ENCODE peak calls at places on chromosomes 3 and 15, in ten cellular contexts. Q is breast epithelium, B is astrocyte of the cerebellum, L is fibroblast of pulmonary artery, E is cardiac fibroblast, K is WERI-Rb-1, I is GM12865, R is epithelial cell of proximal tubule, N is GM06990, G is Panc1. Y is an unnamed sample.
A peak's percentile ranks its signal among the peaks of the same experiment; 100 is the strongest.

GRCh38 chr3:66413151-66413751 is 87.6 kb downstream of the LRIG1 start:
- DNase-seq in K (no peak), Q (no peak), G (no peak), E (peak; percentile 83), I (no peak), N (no peak), L (peak; percentile 29), B (peak; percentile 63), R (no peak), Y (peak; percentile 92)

GRCh38 chr3:126996905-126997304 is 14.0 kb downstream of the PLXNA1 start:
- DNase-seq in B (no peak), L (no peak), G (no peak), E (peak; percentile 49), Q (no peak), R (no peak), I (no peak), N (no peak), K (no peak), Y (peak; percentile 91)

GRCh38 chr3:195802261-195802701 is 9.4 kb downstream of the MUC4 start:
- DNase-seq in B (no peak), K (no peak), R (no peak), G (no peak), E (no peak), L (no peak), N (no peak), Q (no peak), I (no peak), Y (no peak)

GRCh38 chr3:4584537-4585249 is 91.5 kb downstream of the ITPR1 start:
- DNase-seq in L (peak; percentile 73), E (peak; percentile 76), K (no peak), N (peak; percentile 7), G (no peak), B (no peak), Q (no peak), I (peak; percentile 35), R (no peak), Y (no peak)

GRCh38 chr3:71585891-71586809 is 2.6 kb upstream of the FOXP1 start:
- DNase-seq in Q (no peak), B (no peak), G (peak; percentile 5), R (no peak), N (no peak), E (peak; percentile 76), L (peak; percentile 69), K (no peak), I (peak; percentile 29), Y (peak; percentile 63)

GRCh38 chr3:15756505-15756904 is 41.3 kb downstream of the ANKRD28 start:
- DNase-seq in L (no peak), B (no peak), N (no peak), K (no peak), Q (no peak), G (no peak), E (no peak), I (no peak), R (no peak), Y (no peak)

GRCh38 chr3:140723576-140723975 is 45.7 kb downstream of the TRIM42 start:
- DNase-seq in L (no peak), G (no peak), E (no peak), R (no peak), B (no peak), Q (no peak), N (no peak), I (no peak), K (no peak), Y (no peak)

GRCh38 chr3:55875137-55875536 is 388.0 kb upstream of the WNT5A start:
- DNase-seq in R (no peak), Q (no peak), K (no peak), G (no peak), I (no peak), B (no peak), E (no peak), N (no peak), L (no peak), Y (no peak)

GRCh38 chr15:67185621-67186225 is 68.7 kb downstream of the AAGAB start:
- DNase-seq in K (no peak), B (peak; percentile 68), E (peak; percentile 53), G (no peak), N (no peak), Q (no peak), R (no peak), I (peak; percentile 24), L (no peak), Y (peak; percentile 76)

GRCh38 chr15:95875141-95875643 is 455.3 kb upstream of the NR2F2 start:
- DNase-seq in Q (no peak), L (peak; percentile 89), E (peak; percentile 79), B (peak; percentile 81), N (no peak), K (no peak), R (no peak), G (no peak), I (peak; percentile 49), Y (peak; percentile 73)

GRCh38 chr15:63234479-63234878 is 42.9 kb upstream of the APH1B start:
- DNase-seq in E (peak; percentile 81), N (no peak), Q (no peak), I (peak; percentile 41), G (no peak), K (no peak), L (peak; percentile 76), R (no peak), B (no peak), Y (peak; percentile 56)

GRCh38 chr3:129482721-129483120 is 42.7 kb downstream of the IFT122 start:
- DNase-seq in B (no peak), G (no peak), L (no peak), I (no peak), R (no peak), K (peak; percentile 21), E (no peak), Q (no peak), N (no peak), Y (no peak)

GRCh38 chr3:110598847-110599490 is 472.6 kb upstream of the NECTIN3 start:
- DNase-seq in B (no peak), R (no peak), N (no peak), K (no peak), E (peak; percentile 54), G (no peak), Q (no peak), L (peak; percentile 15), I (no peak), Y (peak; percentile 88)

DNA sequence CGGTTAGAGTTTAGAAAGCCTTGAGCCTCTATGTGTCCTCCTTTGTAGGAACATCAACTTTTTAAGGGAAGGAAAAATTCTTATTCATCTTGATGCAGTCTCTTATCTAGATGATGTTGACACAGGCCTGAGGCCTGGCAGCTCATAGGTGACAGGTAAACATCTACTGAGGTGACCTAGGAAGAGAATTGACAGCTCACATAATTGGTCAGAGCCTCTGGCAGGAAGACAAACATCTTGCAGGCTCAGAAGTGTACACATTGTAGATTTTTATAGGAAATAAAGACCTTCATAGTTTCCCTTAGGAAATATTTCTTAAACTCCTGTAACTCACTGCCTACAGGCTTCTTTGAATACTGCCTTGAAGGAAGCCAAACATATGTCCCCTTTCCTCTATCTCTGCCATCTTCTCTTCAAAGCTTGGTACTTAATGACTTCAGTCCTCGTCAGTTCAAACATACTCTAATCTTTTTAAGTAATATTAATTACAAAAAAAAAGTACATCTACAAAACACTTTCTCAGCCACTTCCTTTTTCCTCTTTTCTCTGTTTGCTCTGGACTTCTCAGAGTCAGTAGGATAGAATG is 341.3 kb downstream of the TBL1XR1 start:
- DNase-seq in B (no peak), K (no peak), N (no peak), Q (no peak), L (no peak), E (no peak), I (no peak), R (no peak), G (no peak), Y (no peak)
- H3K4me3 ChIP-seq in B (no peak overlapping the region), K (no peak overlapping the region), N (no peak overlapping the region), Q (no peak overlapping the region), L (no peak overlapping the region), E (no peak overlapping the region), I (no peak overlapping the region), R (no peak overlapping the region), G (no peak overlapping the region), Y (no peak overlapping the region)

GRCh38 chr3:128346562-128346961 is 120.1 kb downstream of the DNAJB8 start:
- DNase-seq in Q (no peak), G (no peak), L (no peak), N (no peak), K (no peak), R (no peak), I (no peak), E (no peak), B (no peak), Y (no peak)
- H3K4me3 ChIP-seq in Q (no peak overlapping the region), G (no peak overlapping the region), L (no peak overlapping the region), N (no peak overlapping the region), K (no peak overlapping the region), R (no peak overlapping the region), I (no peak overlapping the region), E (no peak overlapping the region), B (no peak overlapping the region), Y (no peak overlapping the region)

GRCh38 chr3:65096110-65096509 is 408.3 kb upstream of the ADAMTS9 start:
- DNase-seq in G (no peak), N (no peak), I (no peak), Q (no peak), E (no peak), R (no peak), B (no peak), L (no peak), K (no peak), Y (no peak)
- H3K4me3 ChIP-seq in G (no peak overlapping the region), N (no peak overlapping the region), I (no peak overlapping the region), Q (no peak overlapping the region), E (no peak overlapping the region), R (no peak overlapping the region), B (no peak overlapping the region), L (no peak overlapping the region), K (no peak overlapping the region), Y (no peak overlapping the region)

GRCh38 chr3:134080761-134081160 is 51.0 kb upstream of the SLCO2A1 start:
- DNase-seq in L (no peak), I (no peak), R (no peak), N (no peak), K (no peak), G (no peak), B (no peak), Q (no peak), E (no peak), Y (no peak)

GRCh38 chr3:134078169-134078821 is 48.6 kb upstream of the SLCO2A1 start:
- DNase-seq in N (no peak), G (no peak), B (no peak), I (no peak), R (no peak), E (peak; percentile 38), Q (no peak), L (no peak), K (no peak), Y (peak; percentile 72)

GRCh38 chr3:134079761-134080160 is 50.0 kb upstream of the SLCO2A1 start:
- DNase-seq in G (no peak), K (no peak), I (no peak), B (no peak), E (no peak), L (no peak), R (no peak), Q (no peak), N (no peak), Y (no peak)

GRCh38 chr3:134077649-134078081 is 47.9 kb upstream of the SLCO2A1 start:
- DNase-seq in I (no peak), B (no peak), N (no peak), K (no peak), E (no peak), Q (no peak), G (no peak), R (no peak), L (no peak), Y (no peak)

DNA sequence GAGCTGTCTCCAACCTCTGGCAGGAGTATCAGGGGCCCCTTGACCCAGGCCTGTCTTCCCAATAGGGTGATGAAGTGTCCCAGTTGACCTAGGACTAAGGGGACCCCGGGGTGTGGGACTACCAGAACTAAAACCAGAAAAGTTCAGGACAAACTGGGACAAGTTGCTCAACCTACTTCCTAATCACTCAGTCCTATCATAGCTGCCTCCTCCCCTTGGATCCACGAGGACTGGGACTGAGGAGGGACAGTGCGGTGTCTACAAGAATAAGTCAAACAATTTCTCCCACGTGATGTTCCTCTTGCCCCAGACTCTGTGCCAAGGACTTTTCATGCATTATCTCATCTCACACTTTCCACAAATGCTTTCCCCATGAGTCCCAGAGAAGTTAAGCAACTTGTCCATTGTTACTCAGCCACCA is 49.4 kb upstream of the SLCO2A1 start:
- DNase-seq in Q (no peak), E (peak; percentile 68), G (no peak), R (no peak), K (no peak), I (no peak), B (no peak), N (no peak), L (peak; percentile 65), Y (peak; percentile 28)
- H3K4me3 ChIP-seq in Q (no peak overlapping the region), E (no peak overlapping the region), G (no peak overlapping the region), R (no peak overlapping the region), K (no peak overlapping the region), I (no peak overlapping the region), B (no peak overlapping the region), N (no peak overlapping the region), L (no peak overlapping the region), Y (no peak overlapping the region)

Y was measured in AG10803.